ENCODE peak calls at places on chromosomes 16 and 17, in ten cellular contexts. N is hypothalamus; R is activated T-cell treated with anti-CD3 and anti-CD28 coated beads, Interleukin-2, amount 50 U/mL, for 4 hours; Y is prostate gland; U is non-pigmented ciliary epithelial cell; E is progenitor cell of endocrine pancreas; J is LoVo; C is NCI-H1417; V is T-helper 22 cell; Q is CD8-positive, alpha-beta T cell. H is an unnamed sample.
A peak's percentile ranks its signal among the peaks of the same experiment; 100 is the strongest.

GRCh38 chr17:46023783-46024388 is 24.8 kb downstream of the STH start:
- DNase-seq in N (no peak), R (no peak), Y (no peak), U (no peak), E (no peak), J (no peak), C (no peak), V (no peak), Q (no peak), H (no peak)

GRCh38 chr16:21634216-21634615 is 18.2 kb downstream of the IGSF6 start:
- DNase-seq in N (no peak), R (no peak), Y (no peak), U (no peak), E (no peak), J (no peak), C (no peak), V (no peak), Q (no peak), H (no peak)

GRCh38 chr17:72967963-72968585 is 124.4 kb downstream of the SLC39A11 start:
- DNase-seq in N (no peak), R (no peak), Y (no peak), U (no peak), E (no peak), J (no peak), C (peak; percentile 48), V (no peak), Q (no peak), H (no peak)

GRCh38 chr17:74840989-74841666 is 18.6 kb downstream of the GRIN2C start:
- DNase-seq in N (peak; percentile 47), R (no peak), Y (peak; percentile 39), U (no peak), E (no peak), J (no peak), C (no peak), V (no peak), Q (no peak), H (no peak)

GRCh38 chr16:57618306-57619132 is 9.9 kb upstream of the ADGRG1 start:
- DNase-seq in N (no peak), R (no peak), Y (peak; percentile 77), U (no peak), E (no peak), J (no peak), C (peak; percentile 18), V (no peak), Q (no peak), H (no peak)

GRCh38 chr17:81306898-81307510 is 11.9 kb upstream of the SLC38A10 start:
- DNase-seq in N (no peak), R (no peak), Y (no peak), U (no peak), E (no peak), J (no peak), C (peak; percentile 22), V (no peak), Q (no peak), H (no peak)

GRCh38 chr16:85153656-85154091 is 41.4 kb upstream of the CIBAR2 start:
- DNase-seq in N (no peak), R (no peak), Y (no peak), U (no peak), E (no peak), J (no peak), C (peak; percentile 38), V (no peak), Q (no peak), H (no peak)

GRCh38 chr17:56835259-56835575 is 1.3 kb downstream of the DGKE start:
- DNase-seq in N (no peak), R (no peak), Y (no peak), U (no peak), E (no peak), J (no peak), C (no peak), V (no peak), Q (no peak), H (no peak)

GRCh38 chr17:58694302-58694701 is 1.9 kb downstream of the RAD51C start:
- DNase-seq in N (no peak), R (no peak), Y (no peak), U (no peak), E (no peak), J (no peak), C (no peak), V (no peak), Q (no peak), H (no peak)

GRCh38 chr17:74995847-74996246 is 8.4 kb downstream of the CDR2L start:
- DNase-seq in N (no peak), R (no peak), Y (no peak), U (no peak), E (no peak), J (no peak), C (no peak), V (no peak), Q (no peak), H (no peak)

GRCh38 chr17:142102-142661 is 4.8 kb downstream of the SCGB1C2 start:
- DNase-seq in N (no peak), R (no peak), Y (peak; percentile 3), U (peak; percentile 2), E (peak; percentile 7), J (no peak), C (peak; percentile 47), V (no peak), Q (no peak), H (no peak)

GRCh38 chr16:85424260-85425060 is 188.7 kb upstream of the GSE1 start:
- DNase-seq in N (no peak), R (no peak), Y (no peak), U (no peak), E (no peak), J (no peak), C (peak; percentile 79), V (no peak), Q (no peak), H (no peak)

GRCh38 chr17:27756467-27757371 is 43.6 kb downstream of the NOS2 start:
- DNase-seq in N (peak; percentile 6), R (peak; percentile 34), Y (peak; percentile 27), U (peak; percentile 9), E (peak; percentile 52), J (peak; percentile 39), C (peak; percentile 68), V (no peak), Q (peak; percentile 19), H (peak; percentile 24)

GRCh38 chr16:51268237-51268636 is 117.2 kb upstream of the SALL1 start:
- DNase-seq in N (peak; percentile 42), R (no peak), Y (no peak), U (no peak), E (no peak), J (no peak), C (no peak), V (no peak), Q (no peak), H (no peak)

GRCh38 chr17:80968602-80969029 is 23.0 kb upstream of the CHMP6 start:
- DNase-seq in N (peak; percentile 65), R (no peak), Y (no peak), U (no peak), E (no peak), J (no peak), C (peak; percentile 92), V (no peak), Q (no peak), H (no peak)

GRCh38 chr16:15523092-15523541 is 88.7 kb downstream of the BMERB1 start:
- DNase-seq in N (peak; percentile 25), R (no peak), Y (no peak), U (no peak), E (no peak), J (no peak), C (no peak), V (no peak), Q (no peak), H (no peak)

GRCh38 chr17:57861737-57862409 is 12.0 kb upstream of the MRPS23 start:
- DNase-seq in N (peak; percentile 35), R (no peak), Y (peak; percentile 40), U (no peak), E (no peak), J (peak; percentile 55), C (peak; percentile 35), V (no peak), Q (no peak), H (no peak)

GRCh38 chr17:60258313-60258712 is 108.5 kb downstream of the CA4 start:
- DNase-seq in N (no peak), R (no peak), Y (no peak), U (no peak), E (no peak), J (no peak), C (no peak), V (no peak), Q (no peak), H (no peak)